ENCODE peak calls at places on chromosomes 6 and 20, in eight cellular contexts. G is A549; H is fibroblast of lung; D is heart left ventricle; J is CD8-positive, alpha-beta T cell; M is MM.1S; R is GM23338; A is suprapubic skin. T is an unnamed sample.

GRCh38 chr6:55868910-55869479 is 6.4 kb downstream of the BMP5 start:
- DNase-seq in G (no peak), H (peak; percentile 72), D (no peak), J (no peak), M (no peak), R (no peak), A (no peak), T (peak; percentile 100)

GRCh38 chr6:45420909-45421699 is 43.4 kb upstream of the SUPT3H start:
- DNase-seq in G (peak; percentile 13), H (peak; percentile 38), D (no peak), J (no peak), M (no peak), R (peak; percentile 47), A (no peak), T (no peak)

GRCh38 chr6:75524322-75524972 is 30.8 kb upstream of the FILIP1 start:
- DNase-seq in G (peak; percentile 54), H (peak; percentile 97), D (no peak), J (no peak), M (no peak), R (peak; percentile 1), A (no peak), T (peak; percentile 69)

GRCh38 chr6:139979021-139979721 is 604.7 kb upstream of the CITED2 start:
- DNase-seq in G (no peak), H (peak; percentile 43), D (no peak), J (no peak), M (no peak), R (no peak), A (no peak), T (no peak)

GRCh38 chr6:25360611-25361010 is 81.4 kb downstream of the CARMIL1 start:
- DNase-seq in G (no peak), H (peak; percentile 88), D (no peak), J (no peak), M (no peak), R (no peak), A (no peak), T (peak; percentile 72)

GRCh38 chr6:55536579-55536978 is 42.4 kb downstream of the HMGCLL1 start:
- DNase-seq in G (no peak), H (no peak), D (no peak), J (no peak), M (no peak), R (no peak), A (no peak), T (no peak)

GRCh38 chr20:36541227-36542018 is at the start of gene MYL9:
- DNase-seq in G (no peak), H (peak; percentile 81), D (peak; percentile 95), J (no peak), M (no peak), R (peak; percentile 75), A (peak; percentile 91), T (no peak)

GRCh38 chr6:106792536-106793236 is 163.3 kb downstream of the QRSL1 start:
- DNase-seq in G (no peak), H (no peak), D (no peak), J (no peak), M (no peak), R (no peak), A (no peak), T (no peak)

GRCh38 chr20:61770203-61770602 is 295.5 kb downstream of the TAF4 start:
- DNase-seq in G (no peak), H (no peak), D (no peak), J (no peak), M (no peak), R (no peak), A (peak; percentile 40), T (no peak)

GRCh38 chr6:155177369-155177961 is 86.3 kb upstream of the CLDN20 start:
- DNase-seq in G (peak; percentile 36), H (peak; percentile 54), D (no peak), J (no peak), M (peak; percentile 37), R (peak; percentile 90), A (no peak), T (no peak)

GRCh38 chr20:44544178-44544719 is 22.4 kb upstream of the SERINC3 start:
- DNase-seq in G (no peak), H (no peak), D (no peak), J (no peak), M (no peak), R (no peak), A (no peak), T (no peak)

GRCh38 chr6:167298166-167298565 is 7.1 kb downstream of the UNC93A start:
- DNase-seq in G (no peak), H (no peak), D (no peak), J (no peak), M (no peak), R (no peak), A (peak; percentile 11), T (no peak)

DNA sequence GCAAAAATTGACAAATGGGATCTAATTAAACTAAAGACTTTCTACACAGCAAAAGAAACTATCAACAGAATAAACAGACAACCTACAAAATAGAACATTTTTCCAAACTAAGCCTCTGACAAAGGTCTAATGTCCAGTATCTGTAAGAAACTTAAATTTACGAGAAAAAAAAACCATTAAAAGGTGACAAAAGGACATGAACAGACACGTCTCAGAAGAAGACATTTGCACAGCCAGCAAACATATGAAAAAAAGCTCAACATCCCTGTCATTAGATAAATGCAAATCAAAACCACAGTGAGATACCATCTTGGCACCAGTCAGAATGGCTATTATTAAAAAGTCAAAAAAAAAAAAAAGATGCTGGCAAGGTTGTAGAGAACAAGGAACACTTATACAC is 70.6 kb upstream of the GRIK2 start:
- DNase-seq in G (no peak), H (no peak), D (no peak), J (no peak), M (no peak), R (no peak), A (no peak), T (no peak)
- H3K27ac ChIP-seq in G (no peak overlapping the region), H (no peak overlapping the region), D (no peak overlapping the region), J (no peak overlapping the region), M (no peak overlapping the region), R (no peak overlapping the region), A (no peak overlapping the region), T (no peak overlapping the region)

GRCh38 chr6:30542915-30543314 is 13.4 kb downstream of the GNL1 start:
- DNase-seq in G (peak; percentile 7), H (peak; percentile 12), D (no peak), J (no peak), M (no peak), R (peak; percentile 14), A (no peak), T (no peak)
- TF ChIP-seq CTCF in G (no peak), H (peak; percentile 2), D (no peak), J (no peak), M (no peak), R (no peak), A (no peak), T (no peak)

GRCh38 chr6:28218312-28219248 is 6.5 kb upstream of the ZSCAN9 start:
- DNase-seq in G (peak; percentile 46), H (peak; percentile 69), D (peak; percentile 90), J (no peak), M (peak; percentile 49), R (peak; percentile 69), A (peak; percentile 73), T (no peak)
- H3K4me1 ChIP-seq in G (peaks cover 7% of the 10 kb centered on the region), H (peaks cover 2% of the 10 kb centered on the region), D (peaks cover 17% of the 10 kb centered on the region), J (no peaks in the 10 kb centered on the region), M (no peaks in the 10 kb centered on the region), R (peaks cover 19% of the 10 kb centered on the region), A (peaks cover 16% of the 10 kb centered on the region), T (no peaks in the 10 kb centered on the region)

GRCh38 chr6:44264154-44265002 is 973 bp downstream of the NFKBIE start:
- DNase-seq in G (no peak), H (no peak), D (peak; percentile 79), J (no peak), M (peak; percentile 64), R (no peak), A (no peak), T (no peak)
- H3K27ac ChIP-seq in G (peak overlapping the region; percentile 90), H (peak overlapping the region; percentile 50), D (peak overlapping the region; percentile 77), J (peak overlapping the region; percentile 78), M (peak overlapping the region; percentile 91), R (no peak overlapping the region), A (peak overlapping the region; percentile 72), T (peak overlapping the region; percentile 57)

T was measured in foreskin keratinocyte.